ENCODE peak calls at places on chromosomes 5 and 9, in six cellular contexts. E is H9; Q is ACHN; W is neural crest cell; A is RCC 7860; V is activated effector memory CD4-positive, alpha-beta T cell treated with anti-CD3 and anti-CD28 coated beads, Interleukin-2, amount 50 U/mL, for 16 hours. U is an unnamed sample.

GRCh38 chr9:5917888-5918287 is 27.2 kb downstream of the MLANA start:
- DNase-seq in E (no peak), Q (no peak), W (no peak), A (no peak), V (no peak), U (no peak)

GRCh38 chr9:124286292-124286931 is 28.7 kb downstream of the NEK6 start:
- DNase-seq in E (no peak), Q (peak; percentile 92), W (no peak), A (peak; percentile 98), V (peak; percentile 88), U (no peak)

GRCh38 chr5:9661316-9662015 is 31.3 kb upstream of the TAS2R1 start:
- DNase-seq in E (no peak), Q (no peak), W (no peak), A (no peak), V (no peak), U (no peak)

GRCh38 chr9:136410500-136411287 is at the start of the genes ENTR1 and PMPCA:
- DNase-seq in E (peak; percentile 87), Q (peak; percentile 87), W (peak; percentile 89), A (peak; percentile 74), V (peak; percentile 98), U (peak; percentile 98)

GRCh38 chr5:132764051-132764450 is 13.0 kb downstream of the SEPTIN8 start:
- DNase-seq in E (peak; percentile 14), Q (no peak), W (no peak), A (no peak), V (no peak), U (no peak)

GRCh38 chr5:55437452-55437851 is 97.3 kb downstream of the PLPP1 start:
- DNase-seq in E (no peak), Q (no peak), W (no peak), A (no peak), V (no peak), U (no peak)

GRCh38 chr5:179608131-179608581 is 15.3 kb downstream of the HNRNPH1 start:
- DNase-seq in E (no peak), Q (no peak), W (no peak), A (no peak), V (peak; percentile 70), U (peak; percentile 67)

GRCh38 chr5:138032028-138032571 is 779 bp downstream of the FAM13B start:
- DNase-seq in E (peak; percentile 82), Q (peak; percentile 68), W (no peak), A (peak; percentile 19), V (no peak), U (peak; percentile 89)

U was measured in posterior vena cava.